ENCODE peak calls at places on chromosomes 11 and 22, in eight cellular contexts. O, H, E, C, Z, S, M and J are unnamed samples.

GRCh38 chr11:396948-397548 is 3.0 kb downstream of the PKP3 start:
- DNase-seq in O (no peak), H (peak), E (no peak), C (no peak), Z (no peak), S (peak), M (no peak), J (no peak)

GRCh38 chr22:24926849-24927579 is 19.5 kb downstream of the LHFPL7 start:
- DNase-seq in O (no peak), H (no peak), E (no peak), C (no peak), Z (no peak), S (no peak), M (no peak), J (no peak)

GRCh38 chr22:36765943-36766450 is 9.9 kb downstream of the IFT27 start:
- DNase-seq in O (peak), H (no peak), E (no peak), C (no peak), Z (no peak), S (peak), M (no peak), J (no peak)

GRCh38 chr11:79174045-79175008 is 266.5 kb downstream of the TENM4 start:
- DNase-seq in O (no peak), H (peak), E (no peak), C (no peak), Z (no peak), S (peak), M (no peak), J (no peak)

GRCh38 chr11:19766810-19767209 is 54.2 kb downstream of the NAV2 start:
- DNase-seq in O (no peak), H (no peak), E (no peak), C (no peak), Z (no peak), S (peak), M (no peak), J (no peak)

GRCh38 chr22:31272522-31273446 is 19.5 kb downstream of the PIK3IP1 start:
- DNase-seq in O (peak), H (peak), E (peak), C (peak), Z (peak), S (peak), M (no peak), J (no peak)

GRCh38 chr11:126257764-126258163 is 10.9 kb downstream of the SRPRA start:
- DNase-seq in O (no peak), H (peak), E (no peak), C (no peak), Z (no peak), S (peak), M (no peak), J (no peak)

GRCh38 chr11:44661311-44661717 is 65.4 kb upstream of the TSPAN18 start:
- DNase-seq in O (no peak), H (no peak), E (no peak), C (no peak), Z (no peak), S (peak), M (no peak), J (no peak)

GRCh38 chr11:117856892-117857291 is 19.6 kb downstream of the FXYD6 start:
- DNase-seq in O (no peak), H (no peak), E (no peak), C (no peak), Z (no peak), S (no peak), M (no peak), J (no peak)

GRCh38 chr11:63937713-63938480 is 905 bp upstream of the NAA40 start:
- DNase-seq in O (no peak), H (no peak), E (no peak), C (peak), Z (no peak), S (no peak), M (no peak), J (no peak)

GRCh38 chr11:119907122-119907933 is 178.3 kb upstream of the NECTIN1 start:
- DNase-seq in O (no peak), H (no peak), E (no peak), C (no peak), Z (no peak), S (no peak), M (no peak), J (no peak)

GRCh38 chr11:94134651-94135512 is 6.2 kb downstream of the PANX1 start:
- DNase-seq in O (peak), H (peak), E (no peak), C (no peak), Z (no peak), S (peak), M (no peak), J (no peak)

GRCh38 chr11:122813176-122813917 is 25.0 kb upstream of the CRTAM start:
- DNase-seq in O (no peak), H (no peak), E (no peak), C (no peak), Z (no peak), S (no peak), M (no peak), J (no peak)

GRCh38 chr22:46734830-46735453 is 3.1 kb downstream of the CERK start:
- DNase-seq in O (no peak), H (no peak), E (no peak), C (peak), Z (peak), S (no peak), M (peak), J (no peak)

GRCh38 chr11:128473631-128474030 is 113.7 kb downstream of the ETS1 start:
- DNase-seq in O (no peak), H (no peak), E (peak), C (peak), Z (no peak), S (no peak), M (no peak), J (no peak)